ENCODE peak calls at places on chromosomes 4 and X, in four cellular contexts. E, X, N and Q are unnamed samples.

GRCh38 chr4:67909910-67910905 is 26.4 kb upstream of the TMPRSS11D start:
- DNase-seq in E (no peak), N (no peak), X (no peak), Q (peak; percentile 70)

GRCh38 chrX:13597928-13598327 is 28.5 kb downstream of the EGFL6 start:
- DNase-seq in E (no peak), N (no peak), X (no peak), Q (no peak)

GRCh38 chr4:15238720-15239119 is 189.1 kb upstream of the C1QTNF7 start:
- DNase-seq in X (peak; percentile 65), N (peak; percentile 68), E (no peak), Q (peak; percentile 56)

GRCh38 chr4:77201857-77202256 is 44.9 kb downstream of the CCNG2 start:
- DNase-seq in N (peak; percentile 13), X (no peak), E (no peak), Q (peak; percentile 88)

GRCh38 chr4:153546273-153546672 is 80.1 kb downstream of the TMEM131L start:
- DNase-seq in E (no peak), N (no peak), X (no peak), Q (no peak)

GRCh38 chr4:99572527-99573240 is 1.9 kb upstream of the MTTP start:
- DNase-seq in N (no peak), X (no peak), E (no peak), Q (peak; percentile 23)

GRCh38 chr4:113958766-113959540 is 20.5 kb downstream of the ARSJ start:
- DNase-seq in X (no peak), N (peak; percentile 69), E (peak; percentile 90), Q (peak; percentile 96)

GRCh38 chr4:94390804-94391410 is 48.3 kb upstream of the HPGDS start:
- DNase-seq in X (peak; percentile 20), N (peak; percentile 33), E (no peak), Q (peak; percentile 44)

GRCh38 chr4:38255572-38255971 is 295.4 kb downstream of the PTTG2 start:
- DNase-seq in E (no peak), N (no peak), X (no peak), Q (no peak)

GRCh38 chrX:41971346-41971745 is 48.0 kb upstream of the CASK start:
- DNase-seq in N (no peak), X (no peak), E (no peak), Q (peak; percentile 34)

GRCh38 chrX:40100537-40101429 is 3.0 kb upstream of the BCOR start:
- DNase-seq in X (no peak), N (no peak), E (no peak), Q (no peak)

GRCh38 chr4:1380368-1381151 is 25.7 kb downstream of the NKX1-1 start:
- DNase-seq in X (no peak), E (no peak), N (no peak), Q (no peak)

GRCh38 chr4:137685357-137685756 is 153.1 kb upstream of the PCDH18 start:
- DNase-seq in E (no peak), N (no peak), X (peak; percentile 14), Q (no peak)

GRCh38 chrX:48700951-48701653 is 4.6 kb downstream of the SUV39H1 start:
- DNase-seq in N (no peak), X (no peak), E (no peak), Q (no peak)

GRCh38 chr4:20418865-20419451 is 167.3 kb downstream of the SLIT2 start:
- DNase-seq in X (peak; percentile 27), E (peak; percentile 21), N (peak; percentile 47), Q (peak; percentile 57)

GRCh38 chrX:153634832-153635231 is 12.2 kb upstream of the DUSP9 start:
- DNase-seq in X (peak; percentile 12), E (no peak), N (peak; percentile 14), Q (no peak)

GRCh38 chrX:136431625-136432024 is 56.1 kb upstream of the BRS3 start:
- DNase-seq in X (no peak), N (no peak), E (no peak), Q (no peak)

GRCh38 chr4:3047464-3048286 is 26.7 kb downstream of the HTT-AS start:
- DNase-seq in N (peak; percentile 79), E (peak; percentile 45), X (peak; percentile 60), Q (peak; percentile 64)

GRCh38 chr4:119138046-119138445 is 2.4 kb downstream of the MYOZ2 start:
- DNase-seq in N (peak; percentile 27), X (no peak), E (no peak), Q (no peak)

GRCh38 chrX:12327836-12328235 is 189.6 kb downstream of the FRMPD4 start:
- DNase-seq in N (no peak), X (no peak), E (no peak), Q (peak; percentile 15)

GRCh38 chr4:77773101-77773500 is 46.1 kb downstream of the CNOT6L start:
- DNase-seq in E (no peak), N (no peak), X (no peak), Q (no peak)

GRCh38 chr4:103754844-103755243 is 35.1 kb upstream of the TACR3 start:
- DNase-seq in X (no peak), E (no peak), N (peak; percentile 5), Q (peak; percentile 13)

GRCh38 chr4:40178672-40179071 is 18.2 kb upstream of the RHOH start:
- DNase-seq in E (no peak), X (no peak), N (no peak), Q (no peak)

GRCh38 chr4:110049951-110050925 is 137.6 kb downstream of the EGF start:
- DNase-seq in E (peak; percentile 8), N (peak; percentile 57), X (peak; percentile 38), Q (peak; percentile 55)

GRCh38 chr4:99462875-99463464 is 27.8 kb upstream of the ADH7 start:
- DNase-seq in X (peak; percentile 54), E (peak; percentile 57), N (peak; percentile 77), Q (peak; percentile 75)

GRCh38 chr4:122930877-122931276 is 8.5 kb upstream of the NUDT6 start:
- DNase-seq in X (no peak), E (no peak), N (no peak), Q (peak; percentile 56)

GRCh38 chrX:150476183-150476699 is 92.2 kb upstream of the MTM1 start:
- DNase-seq in X (no peak), E (no peak), N (no peak), Q (no peak)

GRCh38 chr4:77073981-77074865 is 1.6 kb downstream of the CCNI start:
- DNase-seq in E (no peak), X (peak; percentile 25), N (no peak), Q (no peak)

GRCh38 chr4:163536101-163536500 is 41.6 kb downstream of the TMA16 start:
- DNase-seq in X (no peak), N (no peak), E (no peak), Q (no peak)
- H2AFZ ChIP-seq in X (no peak overlapping the region), N (no peak overlapping the region), E (no peak overlapping the region), Q (no peak overlapping the region)

GRCh38 chr4:53490965-53491622 is 100.2 kb downstream of the LNX1 start:
- DNase-seq in E (peak; percentile 27), X (peak; percentile 50), N (peak; percentile 77), Q (peak; percentile 87)
- TF ChIP-seq EZH2phosphoT487 in E (no peak), X (no peak), N (no peak), Q (no peak)

GRCh38 chrX:22952011-22952410 is 47.7 kb upstream of the DDX53 start:
- DNase-seq in X (peak; percentile 5), N (peak; percentile 57), E (no peak), Q (peak; percentile 23)

GRCh38 chrX:22944945-22945344 is 54.8 kb upstream of the DDX53 start:
- DNase-seq in N (no peak), X (no peak), E (no peak), Q (no peak)

GRCh38 chrX:22950278-22951266 is 49.2 kb upstream of the DDX53 start:
- DNase-seq in N (peak; percentile 65), X (no peak), E (no peak), Q (peak; percentile 88)
- H2AFZ ChIP-seq in N (no peak overlapping the region), X (no peak overlapping the region), E (no peak overlapping the region), Q (no peak overlapping the region)

GRCh38 chrX:27995611-27996010 is 14.4 kb upstream of the DCAF8L1 start:
- DNase-seq in X (no peak), N (no peak), E (no peak), Q (no peak)
- TF ChIP-seq EZH2phosphoT487 in X (no peak), N (no peak), E (no peak), Q (no peak)

GRCh38 chrX:132489256-132490085 is 633 bp upstream of the MBNL3 start:
- DNase-seq in X (peak; percentile 69), E (no peak), N (peak; percentile 72), Q (peak; percentile 70)
- H2AFZ ChIP-seq in X (peak overlapping the region; percentile 71), E (peak overlapping the region; percentile 21), N (peak overlapping the region; percentile 57), Q (peak overlapping the region; percentile 97)

GRCh38 chr4:65599335-65599734 is 71.0 kb downstream of the EPHA5 start:
- DNase-seq in X (no peak), E (no peak), N (no peak), Q (peak; percentile 62)
- TF ChIP-seq EZH2phosphoT487 in X (no peak), E (no peak), N (no peak), Q (no peak)

DNA sequence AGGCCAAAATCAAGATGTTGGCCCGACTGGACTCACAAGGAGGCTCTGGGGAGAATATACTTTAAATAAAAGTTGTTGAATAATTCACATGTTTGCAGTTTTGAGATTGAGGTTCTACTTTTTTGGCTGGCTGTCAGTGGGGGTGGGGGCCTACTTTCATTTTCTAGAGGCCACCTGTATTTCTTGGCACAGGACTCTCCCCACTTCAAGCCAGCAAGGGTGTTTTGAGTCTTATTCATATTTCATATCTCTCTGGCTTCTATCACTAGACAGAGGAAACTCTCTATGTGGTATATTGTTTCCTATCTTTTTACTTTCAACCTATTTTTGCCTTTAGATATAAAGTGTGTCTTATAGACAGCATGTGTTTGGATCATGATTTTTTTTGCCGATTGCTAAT is 266.4 kb downstream of the PRR32 start:
- DNase-seq in E (no peak), N (no peak), X (no peak), Q (no peak)
- H2AFZ ChIP-seq in E (no peak overlapping the region), N (no peak overlapping the region), X (no peak overlapping the region), Q (no peak overlapping the region)

DNA sequence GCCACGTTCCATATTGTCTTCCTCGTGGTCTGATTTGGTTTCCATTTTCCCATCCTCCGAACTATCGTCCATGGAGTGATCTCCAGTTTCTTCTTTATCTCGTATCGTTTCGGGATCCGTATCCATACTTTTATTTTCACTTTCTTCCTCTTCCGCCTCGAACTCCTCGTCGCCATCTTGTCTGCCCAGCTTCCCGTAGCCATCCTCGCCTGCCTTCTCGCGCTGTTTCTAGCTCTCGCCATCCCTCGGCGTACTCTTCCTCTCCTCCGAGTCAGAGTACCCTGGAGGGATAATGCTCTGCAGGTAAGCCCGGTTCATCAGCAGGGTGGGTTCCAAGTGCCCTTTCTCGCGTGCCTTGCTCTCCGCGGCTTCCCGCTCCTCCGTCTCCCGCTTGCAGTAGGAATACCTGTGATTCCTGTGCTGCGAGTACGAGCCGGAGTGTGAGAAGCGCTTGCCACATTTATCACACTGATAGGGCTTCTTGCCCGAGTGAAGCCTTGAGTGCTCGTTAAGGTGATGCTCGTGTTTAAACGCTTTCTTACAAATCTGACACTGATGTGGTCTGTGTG is 134.5 kb upstream of the TAPT1 start:
- DNase-seq in E (no peak), N (no peak), X (no peak), Q (peak; percentile 54)
- TF ChIP-seq EZH2phosphoT487 in E (no peak), N (no peak), X (no peak), Q (no peak)